ENCODE peak calls at places on chromosomes 1 and 21, in ten cellular contexts. One of them, this sample, is unnamed.

GRCh38 chr1:173507205-173507846 is 30.2 kb downstream of the PRDX6 start:
- DNase-seq in activated T-cell treated with anti-CD3 and anti-CD28 coated beads, Interleukin-2, amount 50 U/mL, for 72 hours: no peak
- DNase-seq in mesenchymal stem cell: peak; percentile 70
- DNase-seq in aorta: no peak
- DNase-seq in mucosa of gallbladder: no peak
- DNase-seq in Caki2: peak; percentile 96
- DNase-seq in NCI-H2171: no peak
- DNase-seq in dorsolateral prefrontal cortex: no peak
- DNase-seq in Peyer's patch: no peak
- DNase-seq in fibroblast of lung: peak; percentile 91
- DNase-seq in this sample: no peak

GRCh38 chr1:12528021-12528852 is 89.8 kb downstream of the DHRS3 start:
- DNase-seq in activated T-cell treated with anti-CD3 and anti-CD28 coated beads, Interleukin-2, amount 50 U/mL, for 72 hours: no peak
- DNase-seq in mesenchymal stem cell: peak; percentile 58
- DNase-seq in aorta: peak; percentile 81
- DNase-seq in mucosa of gallbladder: peak; percentile 92
- DNase-seq in Caki2: no peak
- DNase-seq in NCI-H2171: no peak
- DNase-seq in dorsolateral prefrontal cortex: no peak
- DNase-seq in Peyer's patch: peak; percentile 90
- DNase-seq in fibroblast of lung: peak; percentile 56
- DNase-seq in this sample: no peak

GRCh38 chr1:218633238-218633948 is 288.3 kb downstream of the TGFB2 start:
- DNase-seq in activated T-cell treated with anti-CD3 and anti-CD28 coated beads, Interleukin-2, amount 50 U/mL, for 72 hours: no peak
- DNase-seq in mesenchymal stem cell: peak; percentile 16
- DNase-seq in aorta: no peak
- DNase-seq in mucosa of gallbladder: peak; percentile 33
- DNase-seq in Caki2: no peak
- DNase-seq in NCI-H2171: no peak
- DNase-seq in dorsolateral prefrontal cortex: no peak
- DNase-seq in Peyer's patch: no peak
- DNase-seq in fibroblast of lung: no peak
- DNase-seq in this sample: no peak

GRCh38 chr1:30452925-30453324 is 270.5 kb downstream of the MATN1 start:
- DNase-seq in activated T-cell treated with anti-CD3 and anti-CD28 coated beads, Interleukin-2, amount 50 U/mL, for 72 hours: no peak
- DNase-seq in mesenchymal stem cell: no peak
- DNase-seq in aorta: no peak
- DNase-seq in mucosa of gallbladder: peak; percentile 3
- DNase-seq in Caki2: no peak
- DNase-seq in NCI-H2171: no peak
- DNase-seq in dorsolateral prefrontal cortex: no peak
- DNase-seq in Peyer's patch: peak; percentile 15
- DNase-seq in fibroblast of lung: no peak
- DNase-seq in this sample: no peak

GRCh38 chr1:218660678-218661053 is 315.5 kb downstream of the TGFB2 start:
- DNase-seq in activated T-cell treated with anti-CD3 and anti-CD28 coated beads, Interleukin-2, amount 50 U/mL, for 72 hours: no peak
- DNase-seq in mesenchymal stem cell: peak; percentile 82
- DNase-seq in aorta: no peak
- DNase-seq in mucosa of gallbladder: no peak
- DNase-seq in Caki2: peak; percentile 71
- DNase-seq in NCI-H2171: no peak
- DNase-seq in dorsolateral prefrontal cortex: no peak
- DNase-seq in Peyer's patch: no peak
- DNase-seq in fibroblast of lung: peak; percentile 94
- DNase-seq in this sample: no peak

GRCh38 chr1:210232524-210233215 is at the start of gene SERTAD4:
- DNase-seq in activated T-cell treated with anti-CD3 and anti-CD28 coated beads, Interleukin-2, amount 50 U/mL, for 72 hours: no peak
- DNase-seq in mesenchymal stem cell: peak; percentile 60
- DNase-seq in aorta: peak; percentile 55
- DNase-seq in mucosa of gallbladder: peak; percentile 45
- DNase-seq in Caki2: peak; percentile 31
- DNase-seq in NCI-H2171: peak; percentile 71
- DNase-seq in dorsolateral prefrontal cortex: no peak
- DNase-seq in Peyer's patch: no peak
- DNase-seq in fibroblast of lung: peak; percentile 53
- DNase-seq in this sample: no peak

GRCh38 chr1:13505020-13505419 is 8.8 kb downstream of the LRRC38 start:
- DNase-seq in activated T-cell treated with anti-CD3 and anti-CD28 coated beads, Interleukin-2, amount 50 U/mL, for 72 hours: no peak
- DNase-seq in mesenchymal stem cell: no peak
- DNase-seq in aorta: no peak
- DNase-seq in mucosa of gallbladder: no peak
- DNase-seq in Caki2: no peak
- DNase-seq in NCI-H2171: no peak
- DNase-seq in dorsolateral prefrontal cortex: no peak
- DNase-seq in Peyer's patch: no peak
- DNase-seq in fibroblast of lung: no peak
- DNase-seq in this sample: no peak

GRCh38 chr1:221494670-221495069 is 247.2 kb downstream of the DUSP10 start:
- DNase-seq in activated T-cell treated with anti-CD3 and anti-CD28 coated beads, Interleukin-2, amount 50 U/mL, for 72 hours: no peak
- DNase-seq in mesenchymal stem cell: no peak
- DNase-seq in aorta: no peak
- DNase-seq in mucosa of gallbladder: peak; percentile 16
- DNase-seq in Caki2: no peak
- DNase-seq in NCI-H2171: no peak
- DNase-seq in dorsolateral prefrontal cortex: no peak
- DNase-seq in Peyer's patch: no peak
- DNase-seq in fibroblast of lung: peak; percentile 47
- DNase-seq in this sample: peak; percentile 48

GRCh38 chr1:160403244-160403643 is 2.9 kb downstream of the VANGL2 start:
- DNase-seq in activated T-cell treated with anti-CD3 and anti-CD28 coated beads, Interleukin-2, amount 50 U/mL, for 72 hours: no peak
- DNase-seq in mesenchymal stem cell: no peak
- DNase-seq in aorta: no peak
- DNase-seq in mucosa of gallbladder: no peak
- DNase-seq in Caki2: no peak
- DNase-seq in NCI-H2171: no peak
- DNase-seq in dorsolateral prefrontal cortex: no peak
- DNase-seq in Peyer's patch: no peak
- DNase-seq in fibroblast of lung: no peak
- DNase-seq in this sample: no peak

GRCh38 chr1:228994691-228995090 is 259.4 kb downstream of the RHOU start:
- DNase-seq in activated T-cell treated with anti-CD3 and anti-CD28 coated beads, Interleukin-2, amount 50 U/mL, for 72 hours: no peak
- DNase-seq in mesenchymal stem cell: no peak
- DNase-seq in aorta: no peak
- DNase-seq in mucosa of gallbladder: no peak
- DNase-seq in Caki2: no peak
- DNase-seq in NCI-H2171: no peak
- DNase-seq in dorsolateral prefrontal cortex: no peak
- DNase-seq in Peyer's patch: no peak
- DNase-seq in fibroblast of lung: no peak
- DNase-seq in this sample: no peak

GRCh38 chr21:46027855-46028493 is 46.4 kb downstream of the COL6A1 start:
- DNase-seq in activated T-cell treated with anti-CD3 and anti-CD28 coated beads, Interleukin-2, amount 50 U/mL, for 72 hours: no peak
- DNase-seq in mesenchymal stem cell: peak; percentile 54
- DNase-seq in aorta: no peak
- DNase-seq in mucosa of gallbladder: peak; percentile 51
- DNase-seq in Caki2: no peak
- DNase-seq in NCI-H2171: no peak
- DNase-seq in dorsolateral prefrontal cortex: no peak
- DNase-seq in Peyer's patch: peak; percentile 49
- DNase-seq in fibroblast of lung: peak; percentile 51
- DNase-seq in this sample: no peak

GRCh38 chr21:26366781-26367180 is 196.2 kb upstream of the APP start:
- DNase-seq in activated T-cell treated with anti-CD3 and anti-CD28 coated beads, Interleukin-2, amount 50 U/mL, for 72 hours: no peak
- DNase-seq in mesenchymal stem cell: peak; percentile 6
- DNase-seq in aorta: no peak
- DNase-seq in mucosa of gallbladder: no peak
- DNase-seq in Caki2: no peak
- DNase-seq in NCI-H2171: no peak
- DNase-seq in dorsolateral prefrontal cortex: no peak
- DNase-seq in Peyer's patch: no peak
- DNase-seq in fibroblast of lung: no peak
- DNase-seq in this sample: no peak

GRCh38 chr1:247113094-247113497 is 8.9 kb upstream of the ZNF669 start:
- DNase-seq in activated T-cell treated with anti-CD3 and anti-CD28 coated beads, Interleukin-2, amount 50 U/mL, for 72 hours: no peak
- DNase-seq in mesenchymal stem cell: no peak
- DNase-seq in aorta: no peak
- DNase-seq in mucosa of gallbladder: no peak
- DNase-seq in Caki2: no peak
- DNase-seq in NCI-H2171: no peak
- DNase-seq in dorsolateral prefrontal cortex: no peak
- DNase-seq in Peyer's patch: no peak
- DNase-seq in fibroblast of lung: peak; percentile 58
- DNase-seq in this sample: no peak

GRCh38 chr1:185421485-185422100 is 104.5 kb upstream of the IVNS1ABP start:
- DNase-seq in activated T-cell treated with anti-CD3 and anti-CD28 coated beads, Interleukin-2, amount 50 U/mL, for 72 hours: no peak
- DNase-seq in mesenchymal stem cell: no peak
- DNase-seq in aorta: no peak
- DNase-seq in mucosa of gallbladder: no peak
- DNase-seq in Caki2: no peak
- DNase-seq in NCI-H2171: no peak
- DNase-seq in dorsolateral prefrontal cortex: no peak
- DNase-seq in Peyer's patch: no peak
- DNase-seq in fibroblast of lung: no peak
- DNase-seq in this sample: no peak

GRCh38 chr1:58074702-58075578 is 471.6 kb downstream of the OMA1 start:
- DNase-seq in activated T-cell treated with anti-CD3 and anti-CD28 coated beads, Interleukin-2, amount 50 U/mL, for 72 hours: no peak
- DNase-seq in mesenchymal stem cell: no peak
- DNase-seq in aorta: no peak
- DNase-seq in mucosa of gallbladder: no peak
- DNase-seq in Caki2: no peak
- DNase-seq in NCI-H2171: no peak
- DNase-seq in dorsolateral prefrontal cortex: no peak
- DNase-seq in Peyer's patch: no peak
- DNase-seq in fibroblast of lung: no peak
- DNase-seq in this sample: no peak

GRCh38 chr1:228923973-228924766 is 188.9 kb downstream of the RHOU start:
- DNase-seq in activated T-cell treated with anti-CD3 and anti-CD28 coated beads, Interleukin-2, amount 50 U/mL, for 72 hours: no peak
- DNase-seq in mesenchymal stem cell: peak; percentile 80
- DNase-seq in aorta: no peak
- DNase-seq in mucosa of gallbladder: no peak
- DNase-seq in Caki2: no peak
- DNase-seq in NCI-H2171: no peak
- DNase-seq in dorsolateral prefrontal cortex: no peak
- DNase-seq in Peyer's patch: no peak
- DNase-seq in fibroblast of lung: peak; percentile 18
- DNase-seq in this sample: no peak

GRCh38 chr1:58841455-58841854 is 57.6 kb upstream of the JUN start:
- DNase-seq in activated T-cell treated with anti-CD3 and anti-CD28 coated beads, Interleukin-2, amount 50 U/mL, for 72 hours: no peak
- DNase-seq in mesenchymal stem cell: no peak
- DNase-seq in aorta: no peak
- DNase-seq in mucosa of gallbladder: no peak
- DNase-seq in Caki2: no peak
- DNase-seq in NCI-H2171: no peak
- DNase-seq in dorsolateral prefrontal cortex: no peak
- DNase-seq in Peyer's patch: peak; percentile 66
- DNase-seq in fibroblast of lung: no peak
- DNase-seq in this sample: no peak

GRCh38 chr1:18256318-18257235 is 149.0 kb downstream of the IGSF21 start:
- DNase-seq in activated T-cell treated with anti-CD3 and anti-CD28 coated beads, Interleukin-2, amount 50 U/mL, for 72 hours: peak; percentile 27
- DNase-seq in mesenchymal stem cell: no peak
- DNase-seq in aorta: no peak
- DNase-seq in mucosa of gallbladder: peak; percentile 66
- DNase-seq in Caki2: peak; percentile 33
- DNase-seq in NCI-H2171: no peak
- DNase-seq in dorsolateral prefrontal cortex: no peak
- DNase-seq in Peyer's patch: peak; percentile 47
- DNase-seq in fibroblast of lung: peak; percentile 2
- DNase-seq in this sample: no peak

GRCh38 chr1:221022331-221022730 is 143.1 kb downstream of the HLX start:
- DNase-seq in activated T-cell treated with anti-CD3 and anti-CD28 coated beads, Interleukin-2, amount 50 U/mL, for 72 hours: no peak
- DNase-seq in mesenchymal stem cell: no peak
- DNase-seq in aorta: no peak
- DNase-seq in mucosa of gallbladder: no peak
- DNase-seq in Caki2: no peak
- DNase-seq in NCI-H2171: no peak
- DNase-seq in dorsolateral prefrontal cortex: no peak
- DNase-seq in Peyer's patch: no peak
- DNase-seq in fibroblast of lung: peak; percentile 39
- DNase-seq in this sample: no peak

GRCh38 chr1:53390736-53391135 is 62.9 kb upstream of the LRP8 start:
- DNase-seq in activated T-cell treated with anti-CD3 and anti-CD28 coated beads, Interleukin-2, amount 50 U/mL, for 72 hours: no peak
- DNase-seq in mesenchymal stem cell: no peak
- DNase-seq in aorta: no peak
- DNase-seq in mucosa of gallbladder: no peak
- DNase-seq in Caki2: no peak
- DNase-seq in NCI-H2171: no peak
- DNase-seq in dorsolateral prefrontal cortex: no peak
- DNase-seq in Peyer's patch: no peak
- DNase-seq in fibroblast of lung: no peak
- DNase-seq in this sample: no peak

GRCh38 chr1:117166076-117166475 is 44.5 kb upstream of the TRIM45 start:
- DNase-seq in activated T-cell treated with anti-CD3 and anti-CD28 coated beads, Interleukin-2, amount 50 U/mL, for 72 hours: no peak
- DNase-seq in mesenchymal stem cell: peak; percentile 95
- DNase-seq in aorta: no peak
- DNase-seq in mucosa of gallbladder: no peak
- DNase-seq in Caki2: peak; percentile 52
- DNase-seq in NCI-H2171: no peak
- DNase-seq in dorsolateral prefrontal cortex: no peak
- DNase-seq in Peyer's patch: no peak
- DNase-seq in fibroblast of lung: peak; percentile 89
- DNase-seq in this sample: no peak

GRCh38 chr1:67441183-67441582 is 11.0 kb upstream of the SERBP1 start:
- DNase-seq in activated T-cell treated with anti-CD3 and anti-CD28 coated beads, Interleukin-2, amount 50 U/mL, for 72 hours: peak; percentile 48
- DNase-seq in mesenchymal stem cell: peak; percentile 68
- DNase-seq in aorta: peak; percentile 85
- DNase-seq in mucosa of gallbladder: peak; percentile 31
- DNase-seq in Caki2: peak; percentile 19
- DNase-seq in NCI-H2171: peak; percentile 6
- DNase-seq in dorsolateral prefrontal cortex: no peak
- DNase-seq in Peyer's patch: peak; percentile 54
- DNase-seq in fibroblast of lung: peak; percentile 59
- DNase-seq in this sample: no peak

GRCh38 chr1:113409363-113409762 is 19.0 kb downstream of the MAGI3 start:
- DNase-seq in activated T-cell treated with anti-CD3 and anti-CD28 coated beads, Interleukin-2, amount 50 U/mL, for 72 hours: no peak
- DNase-seq in mesenchymal stem cell: no peak
- DNase-seq in aorta: no peak
- DNase-seq in mucosa of gallbladder: no peak
- DNase-seq in Caki2: no peak
- DNase-seq in NCI-H2171: no peak
- DNase-seq in dorsolateral prefrontal cortex: no peak
- DNase-seq in Peyer's patch: no peak
- DNase-seq in fibroblast of lung: no peak
- DNase-seq in this sample: no peak

GRCh38 chr1:58443986-58444603 is 102.4 kb downstream of the OMA1 start:
- DNase-seq in activated T-cell treated with anti-CD3 and anti-CD28 coated beads, Interleukin-2, amount 50 U/mL, for 72 hours: no peak
- DNase-seq in mesenchymal stem cell: no peak
- DNase-seq in aorta: no peak
- DNase-seq in mucosa of gallbladder: no peak
- DNase-seq in Caki2: no peak
- DNase-seq in NCI-H2171: no peak
- DNase-seq in dorsolateral prefrontal cortex: no peak
- DNase-seq in Peyer's patch: no peak
- DNase-seq in fibroblast of lung: peak; percentile 21
- DNase-seq in this sample: no peak

GRCh38 chr1:40243371-40243770 is 4.4 kb upstream of the TMCO2 start:
- DNase-seq in activated T-cell treated with anti-CD3 and anti-CD28 coated beads, Interleukin-2, amount 50 U/mL, for 72 hours: no peak
- DNase-seq in mesenchymal stem cell: no peak
- DNase-seq in aorta: no peak
- DNase-seq in mucosa of gallbladder: no peak
- DNase-seq in Caki2: no peak
- DNase-seq in NCI-H2171: no peak
- DNase-seq in dorsolateral prefrontal cortex: no peak
- DNase-seq in Peyer's patch: no peak
- DNase-seq in fibroblast of lung: peak; percentile 19
- DNase-seq in this sample: no peak

GRCh38 chr21:32135401-32136363 is 143.2 kb downstream of the MIS18A start:
- DNase-seq in activated T-cell treated with anti-CD3 and anti-CD28 coated beads, Interleukin-2, amount 50 U/mL, for 72 hours: no peak
- DNase-seq in mesenchymal stem cell: no peak
- DNase-seq in aorta: peak; percentile 68
- DNase-seq in mucosa of gallbladder: no peak
- DNase-seq in Caki2: no peak
- DNase-seq in NCI-H2171: no peak
- DNase-seq in dorsolateral prefrontal cortex: peak; percentile 68
- DNase-seq in Peyer's patch: no peak
- DNase-seq in fibroblast of lung: peak; percentile 57
- DNase-seq in this sample: no peak

GRCh38 chr1:26542781-26543443 is 13.4 kb downstream of the RPS6KA1 start:
- DNase-seq in activated T-cell treated with anti-CD3 and anti-CD28 coated beads, Interleukin-2, amount 50 U/mL, for 72 hours: no peak
- DNase-seq in mesenchymal stem cell: no peak
- DNase-seq in aorta: no peak
- DNase-seq in mucosa of gallbladder: no peak
- DNase-seq in Caki2: no peak
- DNase-seq in NCI-H2171: no peak
- DNase-seq in dorsolateral prefrontal cortex: no peak
- DNase-seq in Peyer's patch: peak; percentile 63
- DNase-seq in fibroblast of lung: no peak
- DNase-seq in this sample: no peak

GRCh38 chr21:42527489-42528158 is 14.0 kb downstream of the SLC37A1 start:
- DNase-seq in activated T-cell treated with anti-CD3 and anti-CD28 coated beads, Interleukin-2, amount 50 U/mL, for 72 hours: peak; percentile 65
- DNase-seq in mesenchymal stem cell: peak; percentile 12
- DNase-seq in aorta: no peak
- DNase-seq in mucosa of gallbladder: no peak
- DNase-seq in Caki2: no peak
- DNase-seq in NCI-H2171: no peak
- DNase-seq in dorsolateral prefrontal cortex: no peak
- DNase-seq in Peyer's patch: peak; percentile 69
- DNase-seq in fibroblast of lung: no peak
- DNase-seq in this sample: no peak